ENCODE peak calls at places on chromosomes 3 and 15, in nine cellular contexts. L, S, F, G, M, Y, N, Z and V are unnamed samples.

GRCh38 chr3:104102386-104102785 is 1264.3 kb upstream of the ALCAM start:
- DNase-seq in L (peak), S (peak), F (no peak), G (peak), M (peak), Y (peak), N (no peak), Z (no peak), V (peak)

GRCh38 chr15:33492434-33493052 is 181.8 kb downstream of the RYR3 start:
- DNase-seq in L (no peak), S (no peak), F (no peak), G (no peak), M (no peak), Y (no peak), N (no peak), Z (no peak), V (peak)

GRCh38 chr3:104596551-104596950 is 770.2 kb upstream of the ALCAM start:
- DNase-seq in L (peak), S (peak), F (no peak), G (peak), M (no peak), Y (peak), N (no peak), Z (no peak), V (no peak)

GRCh38 chr3:160459450-160459970 is 9.9 kb upstream of the TRIM59 start:
- DNase-seq in L (no peak), S (no peak), F (no peak), G (no peak), M (no peak), Y (no peak), N (no peak), Z (no peak), V (no peak)

GRCh38 chr3:11593318-11594034 is 50.2 kb downstream of the VGLL4 start:
- DNase-seq in L (peak), S (no peak), F (no peak), G (no peak), M (no peak), Y (no peak), N (no peak), Z (no peak), V (no peak)

GRCh38 chr15:43093026-43093425 is 12.8 kb downstream of the UBR1 start:
- DNase-seq in L (no peak), S (peak), F (no peak), G (peak), M (no peak), Y (peak), N (no peak), Z (no peak), V (peak)

GRCh38 chr3:73228000-73228399 is 166.5 kb downstream of the EBLN2 start:
- DNase-seq in L (no peak), S (no peak), F (no peak), G (no peak), M (no peak), Y (no peak), N (no peak), Z (no peak), V (no peak)

GRCh38 chr3:135739755-135740154 is 225.8 kb upstream of the PPP2R3A start:
- DNase-seq in L (peak), S (no peak), F (no peak), G (no peak), M (no peak), Y (no peak), N (no peak), Z (no peak), V (no peak)

GRCh38 chr3:100335137-100335833 is 728 bp downstream of the NIT2 start:
- DNase-seq in L (peak), S (peak), F (peak), G (no peak), M (peak), Y (peak), N (no peak), Z (peak), V (peak)

GRCh38 chr3:8574670-8575322 is 69.8 kb downstream of the SSUH2 start:
- DNase-seq in L (no peak), S (no peak), F (no peak), G (no peak), M (no peak), Y (no peak), N (no peak), Z (no peak), V (no peak)

GRCh38 chr3:129633751-129634481 is 27.4 kb upstream of the PLXND1 start:
- DNase-seq in L (no peak), S (no peak), F (no peak), G (no peak), M (no peak), Y (no peak), N (no peak), Z (no peak), V (no peak)

GRCh38 chr3:159114582-159114981 is 312.7 kb downstream of the MFSD1 start:
- DNase-seq in L (no peak), S (no peak), F (no peak), G (no peak), M (no peak), Y (no peak), N (no peak), Z (no peak), V (no peak)

GRCh38 chr3:25306066-25306465 is 122.0 kb upstream of the RARB start:
- DNase-seq in L (no peak), S (no peak), F (no peak), G (no peak), M (no peak), Y (no peak), N (no peak), Z (no peak), V (no peak)

GRCh38 chr3:37050242-37050641 is 56.9 kb downstream of the MLH1 start:
- DNase-seq in L (no peak), S (no peak), F (no peak), G (no peak), M (no peak), Y (no peak), N (no peak), Z (no peak), V (no peak)

GRCh38 chr15:100721758-100722550 is 119.6 kb downstream of the ASB7 start:
- DNase-seq in L (no peak), S (peak), F (no peak), G (peak), M (no peak), Y (no peak), N (no peak), Z (no peak), V (peak)

GRCh38 chr3:52292247-52293065 is 4.8 kb downstream of the GLYCTK start:
- DNase-seq in L (no peak), S (no peak), F (no peak), G (no peak), M (no peak), Y (no peak), N (no peak), Z (no peak), V (no peak)

GRCh38 chr15:45611305-45611704 is 23.5 kb upstream of the SQOR start:
- DNase-seq in L (peak), S (no peak), F (no peak), G (peak), M (no peak), Y (peak), N (no peak), Z (no peak), V (no peak)

GRCh38 chr15:25244731-25245585 is 193.9 kb downstream of the UBE3A start:
- DNase-seq in L (no peak), S (no peak), F (no peak), G (no peak), M (no peak), Y (no peak), N (no peak), Z (no peak), V (peak)

GRCh38 chr3:196641278-196642058 is 2.0 kb downstream of the NRROS start:
- DNase-seq in L (no peak), S (no peak), F (peak), G (no peak), M (peak), Y (peak), N (no peak), Z (peak), V (no peak)

GRCh38 chr15:29345549-29346525 is 76.2 kb upstream of the NSMCE3 start:
- DNase-seq in L (peak), S (no peak), F (no peak), G (no peak), M (no peak), Y (no peak), N (no peak), Z (no peak), V (no peak)

GRCh38 chr3:197478746-197479668 is 76.8 kb downstream of the BDH1 start:
- DNase-seq in L (peak), S (peak), F (no peak), G (no peak), M (no peak), Y (no peak), N (no peak), Z (no peak), V (no peak)

GRCh38 chr3:5347486-5347885 is 160.0 kb downstream of the EDEM1 start:
- DNase-seq in L (no peak), S (no peak), F (no peak), G (no peak), M (no peak), Y (no peak), N (no peak), Z (no peak), V (no peak)

GRCh38 chr3:183524476-183524875 is 31.0 kb downstream of the KLHL6 start:
- DNase-seq in L (no peak), S (no peak), F (no peak), G (no peak), M (no peak), Y (no peak), N (no peak), Z (no peak), V (no peak)

GRCh38 chr3:19474169-19474568 is 325.9 kb downstream of the KCNH8 start:
- DNase-seq in L (peak), S (no peak), F (no peak), G (no peak), M (no peak), Y (no peak), N (no peak), Z (no peak), V (no peak)

GRCh38 chr15:32823750-32824149 is 105.9 kb downstream of the GREM1 start:
- DNase-seq in L (no peak), S (no peak), F (no peak), G (no peak), M (no peak), Y (no peak), N (no peak), Z (no peak), V (no peak)

GRCh38 chr3:173411288-173412064 is 13.9 kb downstream of the NLGN1 start:
- DNase-seq in L (no peak), S (peak), F (no peak), G (peak), M (no peak), Y (no peak), N (no peak), Z (no peak), V (peak)

GRCh38 chr3:183560607-183561006 is 5.1 kb upstream of the KLHL6 start:
- DNase-seq in L (peak), S (no peak), F (no peak), G (no peak), M (no peak), Y (peak), N (no peak), Z (peak), V (no peak)

GRCh38 chr15:49273734-49274318 is 103.8 kb downstream of the GALK2 start:
- DNase-seq in L (no peak), S (no peak), F (no peak), G (peak), M (no peak), Y (no peak), N (no peak), Z (no peak), V (no peak)

GRCh38 chr15:41024141-41024540 is 70.9 kb downstream of the CHAC1 start:
- DNase-seq in L (no peak), S (peak), F (no peak), G (peak), M (no peak), Y (no peak), N (no peak), Z (no peak), V (no peak)

GRCh38 chr3:45938043-45938435 is 5.2 kb upstream of the CXCR6 start:
- DNase-seq in L (no peak), S (no peak), F (no peak), G (no peak), M (no peak), Y (no peak), N (no peak), Z (no peak), V (no peak)

GRCh38 chr3:66348696-66349095 is 127.9 kb downstream of the SLC25A26 start:
- DNase-seq in L (no peak), S (peak), F (no peak), G (no peak), M (no peak), Y (no peak), N (no peak), Z (no peak), V (peak)

GRCh38 chr15:78988361-78988911 is 43.6 kb upstream of the CTSH start:
- DNase-seq in L (no peak), S (peak), F (no peak), G (peak), M (no peak), Y (peak), N (no peak), Z (no peak), V (peak)

GRCh38 chr3:190621971-190622370 is 108.1 kb downstream of the IL1RAP start:
- DNase-seq in L (no peak), S (no peak), F (no peak), G (no peak), M (no peak), Y (no peak), N (no peak), Z (no peak), V (no peak)

GRCh38 chr3:188664795-188665194 is 507.0 kb upstream of the TPRG1 start:
- DNase-seq in L (peak), S (peak), F (no peak), G (no peak), M (no peak), Y (peak), N (no peak), Z (peak), V (peak)

GRCh38 chr3:128413413-128414205 is 53.1 kb downstream of the DNAJB8 start:
- DNase-seq in L (no peak), S (no peak), F (no peak), G (no peak), M (no peak), Y (no peak), N (no peak), Z (no peak), V (no peak)

GRCh38 chr3:128236667-128237066 is 83.4 kb downstream of the EEFSEC start:
- DNase-seq in L (no peak), S (no peak), F (no peak), G (no peak), M (no peak), Y (no peak), N (no peak), Z (no peak), V (no peak)

GRCh38 chr3:64209866-64210609 is 15.2 kb downstream of the PRICKLE2 start:
- DNase-seq in L (no peak), S (no peak), F (no peak), G (peak), M (no peak), Y (no peak), N (no peak), Z (no peak), V (no peak)